ENCODE peak calls at places on chromosome 21, in eight cellular contexts. X is uterus, A is stomach, T is GM13977, O is thyroid gland, L is fibroblast of lung, J is foreskin fibroblast, Z is psoas muscle. G is an unnamed sample.
A peak's percentile ranks its signal among the peaks of the same experiment; 100 is the strongest.

GRCh38 chr21:27564684-27565280 is 597.9 kb upstream of the ADAMTS5 start:
- DNase-seq in A (peak; percentile 40), L (peak; percentile 78), X (peak; percentile 27), O (peak; percentile 64), J (peak; percentile 56), T (no peak), Z (peak; percentile 26), G (no peak)

GRCh38 chr21:32814528-32814927 is 43.0 kb upstream of the PAXBP1 start:
- DNase-seq in X (no peak), J (no peak), Z (no peak), A (no peak), T (no peak), O (no peak), L (no peak), G (no peak)

GRCh38 chr21:40178726-40179125 is 311.5 kb downstream of the PCP4 start:
- DNase-seq in Z (no peak), T (no peak), J (no peak), L (no peak), A (no peak), X (no peak), O (no peak), G (no peak)

GRCh38 chr21:14607262-14607661 is 61.1 kb upstream of the SAMSN1 start:
- DNase-seq in O (no peak), Z (no peak), A (no peak), T (no peak), X (no peak), L (no peak), J (no peak), G (no peak)

GRCh38 chr21:29228306-29228705 is 70.4 kb upstream of the BACH1 start:
- DNase-seq in J (no peak), T (no peak), O (no peak), A (no peak), X (no peak), L (no peak), Z (no peak), G (no peak)

GRCh38 chr21:28851645-28852044 is 141.0 kb downstream of the LTN1 start:
- DNase-seq in T (no peak), L (no peak), A (no peak), O (no peak), X (no peak), J (no peak), Z (no peak), G (no peak)

GRCh38 chr21:44438531-44439210 is 16.6 kb upstream of the LRRC3 start:
- DNase-seq in O (peak; percentile 46), X (no peak), T (no peak), A (peak; percentile 81), L (no peak), Z (no peak), J (no peak), G (no peak)

GRCh38 chr21:37257526-37257966 is 9.6 kb downstream of the VPS26C start:
- DNase-seq in X (peak; percentile 22), A (no peak), J (no peak), O (peak; percentile 10), Z (peak; percentile 25), L (peak; percentile 36), T (peak; percentile 23), G (no peak)

GRCh38 chr21:31203371-31204054 is 140.5 kb downstream of the TIAM1 start:
- DNase-seq in Z (no peak), A (no peak), X (no peak), J (no peak), T (no peak), L (peak; percentile 45), O (no peak), G (no peak)

GRCh38 chr21:27693376-27693775 is 726.5 kb upstream of the ADAMTS5 start:
- DNase-seq in L (peak; percentile 42), Z (no peak), O (no peak), J (peak; percentile 80), T (no peak), X (no peak), A (no peak), G (no peak)

GRCh38 chr21:32597205-32597604 is 11.9 kb upstream of the TCP10L start:
- DNase-seq in L (peak; percentile 51), J (peak; percentile 86), X (no peak), T (no peak), Z (no peak), O (peak; percentile 42), A (no peak), G (no peak)

GRCh38 chr21:28605138-28605537 is 387.5 kb downstream of the LTN1 start:
- DNase-seq in X (no peak), O (no peak), J (no peak), Z (no peak), L (no peak), T (no peak), A (no peak), G (peak; percentile 6)

GRCh38 chr21:41932576-41933258 is 21.1 kb downstream of the C2CD2 start:
- DNase-seq in J (no peak), Z (peak; percentile 39), A (no peak), O (peak; percentile 25), L (peak; percentile 49), X (peak; percentile 40), T (peak; percentile 16), G (no peak)

GRCh38 chr21:37198989-37199924 is 67.9 kb downstream of the VPS26C start:
- DNase-seq in X (no peak), A (no peak), J (peak; percentile 61), L (peak; percentile 64), O (no peak), Z (no peak), T (no peak), G (no peak)

GRCh38 chr21:19321688-19322087 is 918.1 kb upstream of the TMPRSS15 start:
- DNase-seq in Z (no peak), X (no peak), J (no peak), T (no peak), L (no peak), A (no peak), O (no peak), G (no peak)

DNA sequence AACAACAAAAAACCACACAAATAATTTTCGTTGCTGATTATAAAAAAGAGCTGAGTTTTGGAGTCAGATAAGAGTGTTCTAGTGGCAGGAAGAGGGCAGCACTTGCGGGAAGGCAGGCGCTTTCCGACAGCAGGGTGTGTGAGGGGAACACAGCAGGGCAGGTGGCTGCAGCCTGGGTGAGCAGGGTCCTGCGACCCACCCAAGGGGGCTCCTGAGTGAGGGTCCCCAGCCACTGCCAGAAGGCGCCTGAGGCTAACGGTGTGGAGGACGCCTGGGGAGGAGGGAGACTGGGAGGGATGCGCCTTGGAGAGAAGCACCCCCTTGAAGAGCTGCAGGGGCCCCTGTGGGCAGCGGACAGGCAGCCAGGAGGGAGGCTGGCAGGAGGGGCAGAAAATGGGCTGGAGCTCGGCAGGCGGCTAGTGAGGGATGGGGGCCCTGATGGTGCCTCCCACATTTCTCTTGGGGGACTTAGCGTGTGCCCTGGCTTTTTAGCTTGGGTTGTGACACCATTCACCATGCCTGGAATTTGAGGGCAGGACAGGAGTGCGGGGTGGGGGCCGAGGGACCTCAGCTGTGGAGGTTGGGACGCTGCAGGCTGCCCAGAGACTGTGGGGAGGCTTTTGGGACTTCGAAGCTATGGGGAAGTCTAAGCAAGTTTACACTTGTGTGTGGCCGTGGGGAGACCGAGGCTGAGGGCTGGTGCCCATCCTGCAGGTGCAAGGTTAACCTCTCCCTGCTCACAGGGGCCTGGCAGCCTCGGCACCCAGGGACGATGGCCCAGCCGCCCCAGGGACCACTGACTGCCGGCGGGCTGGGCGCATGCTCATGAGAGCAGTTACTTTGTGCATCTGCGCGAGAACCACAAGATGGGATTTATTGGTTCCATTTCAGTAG is 111.4 kb downstream of the SIK1 start:
- DNase-seq in Z (peak; percentile 9), L (no peak), X (no peak), A (no peak), J (no peak), T (no peak), O (no peak), G (no peak)
- TF ChIP-seq CTCF in Z (no peak), L (no peak), X (no peak), A (no peak), J (no peak), T (no peak), O (no peak), G (no peak)

GRCh38 chr21:43211085-43212071 is 42.6 kb downstream of the CRYAA start:
- DNase-seq in X (peak; percentile 11), O (peak; percentile 76), T (no peak), L (no peak), Z (peak; percentile 42), A (peak; percentile 92), J (no peak), G (no peak)
- TF ChIP-seq CTCF in X (peak; percentile 7), O (peak; percentile 40), T (no peak), L (no peak), Z (peak; percentile 26), A (peak; percentile 27), J (no peak), G (no peak)

GRCh38 chr21:25577765-25578069 is 29.6 kb downstream of the MRPL39 start:
- DNase-seq in X (no peak), T (no peak), L (no peak), O (no peak), A (no peak), Z (no peak), J (no peak), G (no peak)

GRCh38 chr21:25569711-25570110 is 37.6 kb downstream of the MRPL39 start:
- DNase-seq in J (no peak), Z (no peak), O (no peak), A (no peak), L (no peak), X (no peak), T (no peak), G (no peak)

GRCh38 chr21:25572895-25573310 is 34.4 kb downstream of the MRPL39 start:
- DNase-seq in L (peak; percentile 30), O (no peak), T (peak; percentile 26), J (no peak), Z (no peak), X (no peak), A (no peak), G (peak; percentile 29)

GRCh38 chr21:25571726-25572121 is 35.6 kb downstream of the MRPL39 start:
- DNase-seq in X (no peak), T (no peak), J (no peak), Z (no peak), L (no peak), A (no peak), O (no peak), G (no peak)

DNA sequence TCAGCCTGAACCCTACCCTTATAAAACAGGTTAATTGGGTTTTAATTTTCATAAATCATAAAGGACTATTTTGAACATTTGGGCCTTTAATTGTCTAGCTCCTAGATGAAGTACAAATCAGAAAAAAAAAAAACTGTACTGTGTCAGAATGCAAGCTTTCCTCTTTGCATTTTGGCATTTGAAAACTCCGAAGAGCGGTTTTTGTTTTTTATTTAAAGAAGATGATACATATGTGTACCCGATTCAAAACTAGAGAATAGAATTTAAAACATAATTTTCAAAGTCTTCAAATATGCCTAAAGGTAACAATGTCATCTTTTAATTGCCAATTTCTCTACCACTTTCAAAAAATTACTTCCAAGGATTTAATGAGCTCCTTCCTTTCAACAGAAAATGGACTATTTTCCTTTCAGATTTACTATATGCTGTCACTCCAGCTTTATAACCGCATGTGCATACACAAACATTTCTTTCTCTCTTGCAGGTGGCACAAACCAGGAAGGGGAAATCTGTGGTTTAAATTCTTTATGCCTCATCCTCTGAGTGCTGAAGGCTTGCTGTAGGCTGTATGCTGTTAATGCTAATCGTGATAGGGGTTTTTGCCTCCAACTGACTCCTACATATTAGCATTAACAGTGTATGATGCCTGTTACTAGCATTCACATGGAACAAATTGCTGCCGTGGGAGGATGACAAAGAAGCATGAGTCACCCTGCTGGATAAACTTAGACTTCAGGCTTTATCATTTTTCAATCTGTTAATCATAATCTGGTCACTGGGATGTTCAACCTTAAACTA is 33.7 kb downstream of the MRPL39 start:
- DNase-seq in J (peak; percentile 93), X (no peak), Z (no peak), A (no peak), L (peak; percentile 82), O (no peak), T (no peak), G (no peak)
- TF ChIP-seq CTCF in J (no peak), X (no peak), Z (no peak), A (no peak), L (no peak), O (no peak), T (no peak), G (no peak)

GRCh38 chr21:45923146-45923545 is 58.4 kb upstream of the COL6A1 start:
- DNase-seq in A (peak; percentile 60), L (peak; percentile 80), O (peak; percentile 69), J (peak; percentile 71), Z (peak; percentile 70), T (no peak), X (peak; percentile 81), G (no peak)
- TF ChIP-seq CTCF in A (peak; percentile 82), L (peak; percentile 85), O (peak; percentile 54), J (peak; percentile 98), Z (peak; percentile 59), T (no peak), X (peak; percentile 87), G (peak; percentile 7)